ENCODE peak calls at places on chromosomes 6 and 20, in six cellular contexts. S, B, Y, X, M and R are unnamed samples.

GRCh38 chr6:43986177-43986825 is 141.0 kb downstream of the MRPL14 start:
- DNase-seq in S (no peak), Y (no peak), B (no peak), M (no peak), X (no peak), R (no peak)

GRCh38 chr20:43949741-43950618 is 35.3 kb downstream of the TOX2 start:
- DNase-seq in S (no peak), M (no peak), Y (peak; percentile 68), B (peak; percentile 78), X (no peak), R (no peak)

GRCh38 chr20:56631318-56631989 is 2.3 kb downstream of the TFAP2C start:
- DNase-seq in B (no peak), S (peak; percentile 66), Y (peak; percentile 21), X (peak; percentile 32), M (no peak), R (no peak)

GRCh38 chr6:95228636-95229035 is 348.7 kb upstream of the MANEA start:
- DNase-seq in X (no peak), S (peak; percentile 20), M (no peak), B (no peak), Y (no peak), R (no peak)

GRCh38 chr20:37202267-37202943 is 23.1 kb upstream of the MROH8 start:
- DNase-seq in M (peak; percentile 84), X (peak; percentile 77), S (peak; percentile 53), Y (peak; percentile 92), B (peak; percentile 97), R (peak; percentile 95)

GRCh38 chr6:142822882-142823578 is 121.9 kb downstream of the HIVEP2 start:
- DNase-seq in Y (peak; percentile 47), S (peak; percentile 69), X (peak; percentile 61), B (no peak), M (no peak), R (no peak)

GRCh38 chr6:90168693-90169131 is 127.9 kb downstream of the BACH2 start:
- DNase-seq in X (peak; percentile 79), B (peak; percentile 54), S (no peak), Y (no peak), M (no peak), R (peak; percentile 61)

GRCh38 chr6:37369321-37370196 is 15.8 kb downstream of the RNF8 start:
- DNase-seq in S (no peak), M (no peak), B (no peak), Y (no peak), X (no peak), R (peak; percentile 35)

GRCh38 chr6:89050697-89051096 is 29.9 kb upstream of the PNRC1 start:
- DNase-seq in X (no peak), B (no peak), S (no peak), M (no peak), Y (no peak), R (no peak)

GRCh38 chr6:116409756-116410155 is 39.0 kb downstream of the DSE start:
- DNase-seq in B (no peak), X (no peak), M (no peak), Y (no peak), S (no peak), R (no peak)

GRCh38 chr6:25017932-25018581 is 82.3 kb upstream of the RIPOR2 start:
- DNase-seq in X (peak; percentile 78), M (peak; percentile 75), S (peak; percentile 81), Y (peak; percentile 83), B (peak; percentile 47), R (peak; percentile 75)

GRCh38 chr6:128118401-128118800 is 217.5 kb upstream of the THEMIS start:
- DNase-seq in S (no peak), Y (no peak), M (no peak), X (no peak), B (peak; percentile 65), R (peak; percentile 35)

GRCh38 chr6:24780206-24780605 is 5.5 kb downstream of the GMNN start:
- DNase-seq in M (no peak), Y (no peak), S (no peak), X (no peak), B (no peak), R (peak; percentile 25)

GRCh38 chr6:83474309-83474708 is 38.0 kb upstream of the PRSS35 start:
- DNase-seq in M (no peak), Y (no peak), B (peak; percentile 44), X (no peak), S (no peak), R (no peak)

GRCh38 chr6:162153120-162153519 is 574.4 kb downstream of the PRKN start:
- DNase-seq in Y (no peak), S (no peak), B (no peak), M (no peak), X (no peak), R (no peak)

GRCh38 chr6:146127447-146128215 is 98.8 kb downstream of the GRM1 start:
- DNase-seq in Y (no peak), X (no peak), S (no peak), M (no peak), B (no peak), R (no peak)

GRCh38 chr6:98787961-98788360 is 46.4 kb upstream of the POU3F2 start:
- DNase-seq in S (peak; percentile 45), Y (no peak), M (peak; percentile 4), X (no peak), B (no peak), R (no peak)

GRCh38 chr6:128731249-128732165 is 151.4 kb upstream of the LAMA2 start:
- DNase-seq in Y (peak; percentile 63), S (peak; percentile 67), M (peak; percentile 45), X (peak; percentile 47), B (peak; percentile 63), R (peak; percentile 63)

GRCh38 chr6:160330621-160331020 is 17.6 kb upstream of the SLC22A3 start:
- DNase-seq in X (no peak), Y (no peak), B (no peak), M (no peak), S (no peak), R (no peak)

GRCh38 chr6:23137596-23137995 is 568.2 kb downstream of the HDGFL1 start:
- DNase-seq in Y (no peak), S (no peak), X (no peak), B (peak; percentile 43), M (peak; percentile 23), R (peak; percentile 2)

GRCh38 chr6:87653074-87653962 is 48.7 kb downstream of the AKIRIN2 start:
- DNase-seq in Y (no peak), S (peak; percentile 48), X (no peak), B (no peak), M (no peak), R (no peak)

GRCh38 chr20:13458860-13459451 is 179.8 kb downstream of the TASP1 start:
- DNase-seq in X (peak; percentile 35), M (peak; percentile 24), S (peak; percentile 58), B (peak; percentile 36), Y (no peak), R (peak; percentile 60)

GRCh38 chr20:47360207-47360488 is 3.6 kb upstream of the ZMYND8 start:
- DNase-seq in X (peak; percentile 95), B (peak; percentile 92), M (peak; percentile 70), S (no peak), Y (peak; percentile 98), R (peak; percentile 64)

GRCh38 chr6:111687652-111688051 is 82.0 kb upstream of the TRAF3IP2 start:
- DNase-seq in X (no peak), Y (no peak), S (no peak), B (no peak), M (no peak), R (no peak)

GRCh38 chr6:117503211-117503610 is 20.7 kb downstream of the DCBLD1 start:
- DNase-seq in M (no peak), S (no peak), B (no peak), X (peak; percentile 54), Y (no peak), R (no peak)

GRCh38 chr6:150900049-150900448 is 34.5 kb downstream of the MTHFD1L start:
- DNase-seq in S (no peak), M (no peak), Y (no peak), B (no peak), X (no peak), R (peak; percentile 50)

DNA sequence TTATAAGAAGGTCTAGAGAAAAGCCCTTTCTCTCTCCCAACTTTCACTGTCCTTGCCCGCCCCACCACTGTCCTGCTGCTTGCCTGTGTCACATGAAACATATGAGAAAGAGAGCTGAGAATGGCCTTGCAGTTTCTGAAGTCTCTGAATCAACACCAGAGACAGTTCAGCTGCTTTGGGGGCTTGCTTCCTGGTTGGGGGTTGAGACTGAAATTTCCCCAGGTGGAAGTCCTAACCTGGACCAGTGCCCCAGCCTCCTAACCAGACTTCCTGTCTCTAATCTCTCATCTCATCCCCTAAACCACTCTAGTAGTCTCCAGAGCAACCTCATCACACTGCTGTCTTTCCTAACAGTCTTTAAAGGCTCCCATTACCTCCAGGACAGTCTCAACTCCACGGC is 10.7 kb downstream of the TRAM2 start:
- DNase-seq in X (no peak), Y (no peak), S (no peak), M (no peak), B (no peak), R (no peak)
- H3K4me1 ChIP-seq in X (peaks cover 17% of the 10 kb centered on the region), Y (peaks cover 32% of the 10 kb centered on the region), S (peaks cover 28% of the 10 kb centered on the region), M (peaks cover 47% of the 10 kb centered on the region), B (peaks cover 25% of the 10 kb centered on the region), R (peaks cover 69% of the 10 kb centered on the region)

DNA sequence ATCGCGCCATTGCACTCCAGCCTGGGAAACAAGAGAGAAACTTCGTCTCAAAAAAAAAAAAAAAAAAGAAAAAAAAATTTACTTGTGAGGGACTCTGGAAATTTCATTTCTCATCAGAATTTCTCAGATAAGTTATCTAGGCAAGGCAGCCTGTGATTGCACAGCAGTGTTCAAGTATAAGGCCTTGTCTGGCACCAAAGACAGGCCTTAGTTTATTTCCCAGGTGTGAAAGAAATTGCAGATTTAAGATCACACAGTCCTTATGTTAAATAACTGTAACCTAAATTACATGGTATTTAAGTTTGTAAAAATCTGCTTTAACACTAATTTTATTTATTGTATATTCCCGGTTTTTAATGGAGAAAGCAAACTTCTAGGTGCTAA is 34.8 kb downstream of the HFE start:
- DNase-seq in S (no peak), B (peak; percentile 15), M (no peak), Y (no peak), X (no peak), R (no peak)
- H2AFZ ChIP-seq in S (no peak overlapping the region), B (no peak overlapping the region), M (no peak overlapping the region), Y (no peak overlapping the region), X (no peak overlapping the region), R (peak overlapping the region; percentile 74)

GRCh38 chr6:106614131-106614530 is 15.2 kb downstream of the RTN4IP1 start:
- DNase-seq in X (no peak), Y (no peak), B (no peak), M (no peak), S (no peak), R (no peak)
- H3K4me3 ChIP-seq in X (no peak overlapping the region), Y (no peak overlapping the region), B (no peak overlapping the region), M (no peak overlapping the region), S (no peak overlapping the region), R (no peak overlapping the region)

GRCh38 chr6:149897015-149897697 is 757 bp downstream of the RAET1E start:
- DNase-seq in Y (peak; percentile 59), M (no peak), B (peak; percentile 74), S (no peak), X (peak; percentile 80), R (peak; percentile 97)
- H3K4me1 ChIP-seq in Y (peaks cover 39% of the 10 kb centered on the region), M (peaks cover 7% of the 10 kb centered on the region), B (peaks cover 4% of the 10 kb centered on the region), S (no peaks in the 10 kb centered on the region), X (peaks cover 67% of the 10 kb centered on the region), R (peaks cover 34% of the 10 kb centered on the region)

GRCh38 chr6:140366991-140367390 is 992.5 kb upstream of the CITED2 start:
- DNase-seq in B (peak; percentile 71), Y (peak; percentile 76), X (peak; percentile 91), M (no peak), S (no peak), R (peak; percentile 40)
- H2AFZ ChIP-seq in B (no peak overlapping the region), Y (no peak overlapping the region), X (no peak overlapping the region), M (no peak overlapping the region), S (no peak overlapping the region), R (peak overlapping the region; percentile 31)